ENCODE peak calls at places on chromosome X, in eight cellular contexts. N, O, P, L, R, I, S and J are unnamed samples.

GRCh38 chrX:65196758-65197371 is 220.6 kb upstream of the ZC4H2 start:
- DNase-seq in R (no peak), S (peak; percentile 1), N (peak; percentile 19), L (no peak), O (no peak), I (no peak), P (peak; percentile 61), J (no peak)

GRCh38 chrX:45479835-45480422 is 279.3 kb upstream of the DIPK2B start:
- DNase-seq in L (peak; percentile 91), I (peak; percentile 72), S (peak; percentile 93), P (no peak), R (no peak), O (no peak), N (no peak), J (peak; percentile 91)

GRCh38 chrX:30196322-30196721 is 19.0 kb upstream of the MAGEB2 start:
- DNase-seq in N (no peak), O (no peak), S (peak; percentile 12), P (peak; percentile 48), R (no peak), L (peak; percentile 9), I (peak; percentile 3), J (peak; percentile 3)

GRCh38 chrX:18377802-18378201 is 23.3 kb upstream of the SCML2 start:
- DNase-seq in P (peak; percentile 20), I (peak; percentile 32), S (peak; percentile 13), L (peak; percentile 8), O (no peak), R (no peak), N (no peak), J (peak; percentile 28)

GRCh38 chrX:42577936-42578335 is 200.0 kb downstream of the PPP1R2C start:
- DNase-seq in L (no peak), I (peak; percentile 7), P (no peak), O (no peak), S (no peak), N (no peak), R (no peak), J (no peak)

GRCh38 chrX:153863251-153863991 is 22.6 kb downstream of the L1CAM start:
- DNase-seq in R (peak; percentile 59), O (no peak), I (no peak), N (no peak), S (no peak), L (no peak), P (no peak), J (no peak)

GRCh38 chrX:129606918-129607317 is 47.8 kb downstream of the APLN start:
- DNase-seq in R (no peak), N (peak; percentile 30), I (peak; percentile 61), L (peak; percentile 36), P (peak; percentile 71), O (peak; percentile 47), S (peak; percentile 48), J (peak; percentile 59)

GRCh38 chrX:22575161-22575845 is 302.6 kb downstream of the CBLL2 start:
- DNase-seq in S (peak; percentile 65), N (no peak), O (no peak), I (peak; percentile 1), R (no peak), L (peak; percentile 26), P (no peak), J (peak; percentile 5)

GRCh38 chrX:16788477-16788876 is 2.2 kb downstream of the TXLNG start:
- DNase-seq in I (peak; percentile 31), O (peak; percentile 35), R (no peak), N (no peak), S (peak; percentile 19), L (no peak), P (no peak), J (peak; percentile 37)

GRCh38 chrX:68953331-68953730 is 124.5 kb downstream of the EFNB1 start:
- DNase-seq in N (no peak), I (no peak), P (no peak), S (no peak), O (no peak), R (no peak), L (no peak), J (no peak)

GRCh38 chrX:57227691-57228090 is 58.8 kb upstream of the FAAH2 start:
- DNase-seq in R (no peak), O (no peak), N (no peak), P (no peak), S (peak; percentile 34), L (no peak), I (no peak), J (no peak)

GRCh38 chrX:18206657-18207056 is 14.0 kb downstream of the BEND2 start:
- DNase-seq in S (no peak), P (no peak), N (no peak), L (no peak), O (no peak), R (no peak), I (no peak), J (no peak)

GRCh38 chrX:2500091-2500680 is 590 bp downstream of the DHRSX start:
- DNase-seq in R (peak; percentile 77), L (peak; percentile 65), O (no peak), I (peak; percentile 55), P (peak; percentile 49), N (no peak), S (peak; percentile 60), J (peak; percentile 47)

GRCh38 chrX:47706575-47706974 is 47.6 kb upstream of the UXT start:
- DNase-seq in O (no peak), L (peak; percentile 10), I (peak; percentile 58), N (no peak), R (no peak), P (no peak), S (peak; percentile 22), J (peak; percentile 52)

GRCh38 chrX:100720301-100720700 is 11.6 kb downstream of the SYTL4 start:
- DNase-seq in R (no peak), P (no peak), S (no peak), I (peak; percentile 9), O (no peak), N (no peak), L (peak; percentile 2), J (no peak)

GRCh38 chrX:110671068-110671803 is 124.4 kb downstream of the CHRDL1 start:
- DNase-seq in N (no peak), P (no peak), R (no peak), L (no peak), O (no peak), S (no peak), I (no peak), J (no peak)

GRCh38 chrX:106862972-106863688 is 40.0 kb downstream of the RIPPLY1 start:
- DNase-seq in I (peak; percentile 10), L (peak; percentile 2), S (peak; percentile 32), P (peak; percentile 33), R (no peak), O (no peak), N (no peak), J (peak; percentile 6)

DNA sequence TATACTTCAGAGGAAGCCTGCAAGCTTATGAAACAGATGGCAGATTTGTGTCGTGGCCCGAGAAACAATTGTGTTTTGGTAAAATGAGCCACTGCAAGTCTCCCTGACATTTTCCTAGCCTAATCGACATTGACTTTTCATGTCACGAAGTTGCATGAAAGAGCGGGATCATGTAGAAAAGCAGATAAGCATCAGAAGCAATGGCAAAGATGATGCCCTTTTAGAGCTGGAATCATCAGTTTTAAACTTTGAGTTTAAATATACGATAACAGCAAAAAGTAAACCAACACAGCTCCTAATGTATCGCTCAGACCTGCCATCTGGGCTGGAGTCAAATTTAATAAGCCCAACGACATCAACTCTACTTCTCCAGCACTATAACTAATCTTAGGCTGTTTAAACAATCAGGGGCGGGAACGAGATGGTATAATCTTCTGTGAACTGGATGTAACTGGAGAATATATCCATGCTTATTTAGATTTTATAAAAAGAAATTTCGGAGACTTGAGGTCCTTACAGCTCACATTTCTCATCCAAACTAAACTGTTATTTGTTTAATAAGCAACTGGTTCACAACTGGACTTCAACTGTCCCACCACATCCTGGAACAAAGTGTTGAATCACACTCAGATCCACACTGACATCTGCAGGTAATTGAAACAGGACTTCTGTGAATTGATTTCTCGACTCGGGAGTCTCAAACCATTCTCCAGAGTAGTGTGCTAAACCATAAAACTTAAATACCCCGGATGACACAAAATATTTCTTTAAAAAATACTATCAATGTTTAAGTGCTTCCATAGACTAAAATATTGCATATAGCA is 95.1 kb upstream of the PLAC1 start:
- DNase-seq in R (no peak), I (peak; percentile 79), N (no peak), O (no peak), L (peak; percentile 65), S (peak; percentile 23), P (no peak), J (peak; percentile 74)
- TF ChIP-seq CTCF in R (no peak), I (peak; percentile 32), N (no peak), O (no peak), L (peak; percentile 37), S (no peak), P (peak; percentile 30), J (peak; percentile 31)

GRCh38 chrX:52995974-52996304 is 37.6 kb upstream of the FAM156A start:
- DNase-seq in N (no peak), S (no peak), P (no peak), L (no peak), R (no peak), O (no peak), I (no peak), J (no peak)
- H3K4me3 ChIP-seq in N (peak overlapping the region; percentile 42), S (peak overlapping the region; percentile 70), P (peak overlapping the region; percentile 67), L (peak overlapping the region; percentile 74), R (peak overlapping the region; percentile 70), O (no peak overlapping the region), I (peak overlapping the region; percentile 76), J (peak overlapping the region; percentile 66)

DNA sequence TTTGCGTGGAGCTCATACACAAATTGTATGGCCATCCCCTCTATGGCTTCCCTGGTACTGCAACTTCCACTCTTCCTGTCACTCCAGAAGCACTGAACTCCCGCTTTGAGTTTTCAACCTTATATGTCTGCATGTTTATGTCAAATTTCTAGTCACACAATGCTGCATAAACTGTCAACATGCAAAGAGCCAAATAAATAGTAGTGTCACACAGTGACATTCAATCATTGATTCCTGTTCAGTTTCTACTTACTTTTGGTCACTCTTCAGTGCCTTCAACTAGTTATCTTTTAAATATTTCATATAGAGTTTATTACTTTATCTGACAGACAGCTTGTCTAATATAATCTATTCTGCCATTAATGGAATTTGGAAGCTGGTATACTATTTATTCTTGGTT is 149.3 kb downstream of the SPANXN1 start:
- DNase-seq in S (no peak), P (no peak), L (no peak), N (no peak), O (no peak), R (no peak), I (no peak), J (no peak)
- TF ChIP-seq CTCF in S (no peak), P (no peak), L (no peak), N (no peak), O (no peak), R (no peak), I (no peak), J (no peak)

GRCh38 chrX:132413459-132413858 is 75.4 kb downstream of the MBNL3 start:
- DNase-seq in P (no peak), O (no peak), R (no peak), L (no peak), I (no peak), S (no peak), N (no peak), J (no peak)
- H3K4me3 ChIP-seq in P (no peak overlapping the region), O (no peak overlapping the region), R (no peak overlapping the region), L (no peak overlapping the region), I (no peak overlapping the region), S (no peak overlapping the region), N (no peak overlapping the region), J (no peak overlapping the region)